ENCODE peak calls at places on chromosomes 16 and 17, in seven cellular contexts. P, L, J, S, X, N and M are unnamed samples.

GRCh38 chr16:85087899-85088569 is 24.2 kb downstream of the CIBAR2 start:
- DNase-seq in X (no peak), S (no peak), J (no peak), P (no peak), L (no peak), N (no peak), M (peak)

GRCh38 chr16:73768786-73769203 is 527.8 kb upstream of the PSMD7 start:
- DNase-seq in N (no peak), L (no peak), J (no peak), P (no peak), S (no peak), X (peak), M (peak)

GRCh38 chr16:61237804-61238485 is 798.3 kb downstream of the CDH8 start:
- DNase-seq in J (no peak), S (no peak), P (no peak), X (no peak), L (no peak), N (no peak), M (no peak)

GRCh38 chr16:55078699-55079415 is 148.2 kb downstream of the IRX5 start:
- DNase-seq in N (no peak), J (no peak), L (no peak), S (no peak), X (no peak), P (no peak), M (no peak)

GRCh38 chr17:36608794-36609497 is 7.6 kb downstream of the MRM1 start:
- DNase-seq in J (peak), N (no peak), P (peak), L (peak), S (no peak), X (no peak), M (peak)

GRCh38 chr17:81291662-81292061 is 3.4 kb downstream of the SLC38A10 start:
- DNase-seq in N (peak), J (peak), L (peak), P (no peak), X (no peak), S (peak), M (peak)

GRCh38 chr17:17783825-17784598 is 52.8 kb downstream of the SREBF1 start:
- DNase-seq in N (peak), P (peak), J (no peak), S (peak), X (no peak), L (no peak), M (no peak)

GRCh38 chr16:68823401-68823800 is 19.9 kb upstream of the TANGO6 start:
- DNase-seq in X (peak), L (no peak), P (no peak), J (peak), N (no peak), S (no peak), M (peak)

GRCh38 chr16:57146735-57147134 is 39.1 kb downstream of the PSME3IP1 start:
- DNase-seq in P (no peak), J (no peak), N (no peak), X (no peak), L (no peak), S (no peak), M (peak)

GRCh38 chr17:29980261-29980660 is 38.8 kb downstream of the EFCAB5 start:
- DNase-seq in S (no peak), N (no peak), L (no peak), P (no peak), X (no peak), J (no peak), M (no peak)

GRCh38 chr16:383326-384020 is 1.7 kb upstream of the PGAP6 start:
- DNase-seq in P (no peak), N (no peak), X (no peak), S (no peak), J (no peak), L (peak), M (no peak)

GRCh38 chr16:51268237-51268636 is 117.2 kb upstream of the SALL1 start:
- DNase-seq in N (no peak), X (no peak), P (peak), L (no peak), J (no peak), S (peak), M (no peak)

GRCh38 chr17:74529243-74529642 is 2.0 kb downstream of the CD300LB start:
- DNase-seq in J (no peak), S (no peak), P (no peak), X (no peak), L (no peak), N (no peak), M (no peak)

GRCh38 chr16:52548261-52549010 is 1.5 kb upstream of the TOX3 start:
- DNase-seq in N (no peak), X (no peak), P (no peak), S (no peak), J (no peak), L (no peak), M (no peak)

GRCh38 chr16:79823644-79824043 is 223.1 kb upstream of the MAF start:
- DNase-seq in X (no peak), S (no peak), P (no peak), L (no peak), N (no peak), J (no peak), M (no peak)

GRCh38 chr16:67883146-67883871 is 1.4 kb upstream of the NRN1L start:
- DNase-seq in X (no peak), L (no peak), S (no peak), N (no peak), P (no peak), J (no peak), M (peak)

GRCh38 chr17:67680445-67681224 is 37.1 kb upstream of the NOL11 start:
- DNase-seq in L (no peak), S (no peak), J (no peak), P (no peak), X (no peak), N (no peak), M (no peak)

GRCh38 chr16:49821614-49822282 is 34.2 kb downstream of the ZNF423 start:
- DNase-seq in P (no peak), J (no peak), L (no peak), X (no peak), N (no peak), S (no peak), M (peak)